ENCODE peak calls at places on chromosome 20, in nine cellular contexts. D, S, L, I, O, J, E, R and V are unnamed samples.

GRCh38 chr20:62651285-62652021 is 9.2 kb downstream of the SLCO4A1 start:
- DNase-seq in D (peak), S (peak), L (peak), I (peak), O (peak), J (no peak), E (peak), R (no peak), V (peak)

GRCh38 chr20:20407891-20408805 is 40.2 kb downstream of the INSM1 start:
- DNase-seq in D (no peak), S (no peak), L (no peak), I (no peak), O (no peak), J (no peak), E (peak), R (no peak), V (no peak)

GRCh38 chr20:18984238-18985200 is 170.9 kb downstream of the SCP2D1 start:
- DNase-seq in D (no peak), S (no peak), L (no peak), I (peak), O (no peak), J (no peak), E (peak), R (no peak), V (no peak)

GRCh38 chr20:444117-444516 is 18.2 kb downstream of the TBC1D20 start:
- DNase-seq in D (no peak), S (no peak), L (no peak), I (no peak), O (no peak), J (no peak), E (no peak), R (no peak), V (no peak)

GRCh38 chr20:18705490-18705889 is 108.1 kb upstream of the SCP2D1 start:
- DNase-seq in D (no peak), S (no peak), L (no peak), I (no peak), O (no peak), J (no peak), E (no peak), R (no peak), V (no peak)

GRCh38 chr20:44153636-44154043 is 33.3 kb downstream of the JPH2 start:
- DNase-seq in D (no peak), S (peak), L (no peak), I (no peak), O (no peak), J (peak), E (no peak), R (no peak), V (no peak)

GRCh38 chr20:39986231-39986904 is 702.7 kb downstream of the MAFB start:
- DNase-seq in D (peak), S (no peak), L (peak), I (peak), O (peak), J (no peak), E (peak), R (peak), V (no peak)

GRCh38 chr20:57372581-57373350 is 18.4 kb upstream of the RBM38 start:
- DNase-seq in D (no peak), S (no peak), L (no peak), I (no peak), O (no peak), J (no peak), E (no peak), R (no peak), V (no peak)

GRCh38 chr20:13648291-13648690 is 9.6 kb upstream of the TASP1 start:
- DNase-seq in D (no peak), S (no peak), L (no peak), I (no peak), O (peak), J (no peak), E (no peak), R (no peak), V (no peak)

GRCh38 chr20:62616728-62617621 is 25.3 kb upstream of the SLCO4A1 start:
- DNase-seq in D (peak), S (peak), L (peak), I (peak), O (peak), J (no peak), E (peak), R (peak), V (peak)

GRCh38 chr20:11118802-11119380 is 445.1 kb upstream of the JAG1 start:
- DNase-seq in D (no peak), S (no peak), L (no peak), I (no peak), O (no peak), J (no peak), E (no peak), R (no peak), V (no peak)

GRCh38 chr20:50776122-50776795 is 18.6 kb upstream of the BCAS4 start:
- DNase-seq in D (no peak), S (no peak), L (peak), I (no peak), O (no peak), J (no peak), E (no peak), R (no peak), V (no peak)

GRCh38 chr20:40763646-40764295 is 74.7 kb upstream of the MAFB start:
- DNase-seq in D (no peak), S (no peak), L (no peak), I (no peak), O (no peak), J (peak), E (no peak), R (no peak), V (no peak)

GRCh38 chr20:3808141-3808479 is 12.0 kb downstream of the CDC25B start:
- DNase-seq in D (no peak), S (no peak), L (peak), I (peak), O (peak), J (peak), E (peak), R (no peak), V (no peak)

GRCh38 chr20:20594171-20594530 is 118.3 kb downstream of the RALGAPA2 start:
- DNase-seq in D (no peak), S (no peak), L (no peak), I (no peak), O (no peak), J (no peak), E (no peak), R (peak), V (no peak)

GRCh38 chr20:22425344-22426295 is 158.8 kb downstream of the FOXA2 start:
- DNase-seq in D (no peak), S (no peak), L (no peak), I (peak), O (no peak), J (no peak), E (no peak), R (no peak), V (no peak)

GRCh38 chr20:22921595-22922421 is 113.3 kb upstream of the SSTR4 start:
- DNase-seq in D (no peak), S (no peak), L (no peak), I (peak), O (no peak), J (no peak), E (no peak), R (no peak), V (no peak)

DNA sequence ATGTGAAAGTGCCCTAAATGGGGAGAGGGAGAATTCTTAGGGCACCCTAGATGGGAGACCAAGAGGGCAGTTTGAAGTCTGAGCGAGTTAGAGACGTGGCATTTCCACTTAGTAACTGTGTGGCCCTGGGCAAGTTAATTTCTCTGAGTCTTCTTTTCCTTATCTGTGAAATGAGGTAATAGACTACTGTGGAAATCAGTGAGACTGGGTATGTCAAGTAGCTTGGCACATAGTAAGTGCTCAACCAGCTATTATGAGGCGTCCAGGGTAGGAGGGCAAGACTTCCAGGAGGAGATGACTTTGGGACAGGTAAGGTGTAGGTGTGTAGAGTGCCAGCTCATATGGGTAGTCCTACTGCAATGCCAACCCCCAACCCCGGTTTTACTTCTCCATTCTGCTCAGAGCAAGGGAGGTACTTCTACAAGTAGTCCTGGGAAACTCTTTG is 770 bp downstream of the KIF3B start:
- DNase-seq in D (no peak), S (peak), L (no peak), I (no peak), O (no peak), J (no peak), E (no peak), R (no peak), V (no peak)
- H3K27ac ChIP-seq in D (no peak), S (peak), L (peak), I (no peak), O (peak), J (peak), E (peak), R (no peak), V (peak)

DNA sequence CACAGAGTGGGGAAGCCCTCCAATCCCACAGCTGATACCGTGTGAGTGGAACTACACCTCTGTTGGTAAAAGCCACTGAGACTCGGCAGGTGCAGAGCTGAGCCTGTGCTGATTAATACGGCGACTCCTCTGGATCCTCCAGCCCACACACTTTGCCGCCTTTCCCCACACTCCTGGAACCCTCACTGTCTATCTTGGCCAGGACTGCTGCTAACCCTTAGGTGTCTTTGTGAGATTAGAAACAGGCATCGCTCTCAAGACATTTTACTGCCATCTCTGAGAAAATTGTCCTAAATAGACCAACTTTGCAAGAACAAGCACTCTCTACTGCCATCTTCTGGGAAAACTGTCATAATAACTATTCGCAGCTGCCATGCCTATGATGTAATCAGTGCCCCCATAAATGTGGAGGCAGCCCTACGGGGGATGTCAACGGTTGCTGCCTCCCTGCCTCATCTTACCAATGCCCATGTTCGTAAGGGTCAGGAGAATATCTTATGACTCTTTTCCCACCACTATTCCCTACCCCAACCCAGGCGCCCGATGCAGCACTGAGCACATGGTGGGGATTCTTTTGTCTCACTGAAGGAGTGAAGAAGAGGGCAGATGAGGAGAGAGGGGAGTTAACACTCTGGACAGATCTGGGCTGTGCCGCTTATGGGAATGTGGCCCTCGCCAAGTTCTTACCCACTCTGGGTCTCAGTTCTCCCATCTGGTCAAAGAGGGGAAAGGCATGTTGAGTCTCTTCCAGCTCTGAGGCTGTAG is 26.1 kb upstream of the KCNB1 start:
- DNase-seq in D (peak), S (peak), L (no peak), I (no peak), O (no peak), J (no peak), E (no peak), R (peak), V (no peak)
- H3K27ac ChIP-seq in D (no peak), S (no peak), L (no peak), I (no peak), O (no peak), J (peak), E (no peak), R (no peak), V (no peak)

DNA sequence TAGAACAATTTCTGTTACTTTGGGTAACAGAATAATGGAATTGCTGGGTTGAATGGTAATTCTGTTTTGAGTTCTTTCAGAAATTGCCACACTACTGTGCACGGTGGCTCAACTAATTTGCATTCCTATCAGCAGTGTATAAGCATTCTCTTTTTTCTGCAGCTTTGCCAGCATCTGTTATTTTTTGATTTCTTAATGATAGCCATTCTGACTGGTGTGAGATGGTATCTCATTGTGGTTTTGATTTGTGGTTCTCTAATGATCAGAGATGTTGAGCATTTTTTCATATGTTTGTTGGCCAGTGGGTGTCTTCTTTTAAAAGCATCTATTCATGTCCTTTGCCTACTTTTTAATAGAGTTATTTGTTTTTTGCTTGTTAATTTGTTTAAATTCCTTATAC is 846.8 kb downstream of the KIF16B start:
- DNase-seq in D (no peak), S (no peak), L (no peak), I (no peak), O (no peak), J (no peak), E (no peak), R (no peak), V (no peak)
- H3K27ac ChIP-seq in D (no peak), S (no peak), L (no peak), I (no peak), O (no peak), J (no peak), E (no peak), R (no peak), V (no peak)

GRCh38 chr20:53408728-53409157 is 184.9 kb downstream of the ZNF217 start:
- DNase-seq in D (no peak), S (no peak), L (no peak), I (no peak), O (no peak), J (no peak), E (no peak), R (no peak), V (no peak)
- H3K27ac ChIP-seq in D (no peak), S (no peak), L (no peak), I (no peak), O (no peak), J (no peak), E (no peak), R (no peak), V (no peak)

GRCh38 chr20:31833931-31834521 is 11.4 kb downstream of the FOXS1 start:
- DNase-seq in D (no peak), S (no peak), L (no peak), I (no peak), O (no peak), J (no peak), E (no peak), R (no peak), V (no peak)
- H3K27ac ChIP-seq in D (no peak), S (no peak), L (no peak), I (no peak), O (no peak), J (no peak), E (no peak), R (no peak), V (no peak)